ENCODE peak calls at places on chromosomes 3 and 15, in five cellular contexts. One of them, this sample, is unnamed.

GRCh38 chr3:127030328-127031045 is 47.6 kb downstream of the PLXNA1 start:
- DNase-seq in H9: no peak
- DNase-seq in CD4-positive, alpha-beta T cell: no peak
- DNase-seq in H1: no peak
- DNase-seq in stomach: no peak
- DNase-seq in this sample: no peak

GRCh38 chr15:52789601-52790165 is 453 bp downstream of the ONECUT1 start:
- DNase-seq in H9: no peak
- DNase-seq in stomach: no peak
- DNase-seq in H1: peak
- DNase-seq in CD4-positive, alpha-beta T cell: no peak
- DNase-seq in this sample: no peak

GRCh38 chr3:106850429-106850828 is 526.8 kb upstream of the CCDC54 start:
- DNase-seq in CD4-positive, alpha-beta T cell: no peak
- DNase-seq in H9: no peak
- DNase-seq in stomach: no peak
- DNase-seq in H1: no peak
- DNase-seq in this sample: no peak

GRCh38 chr3:129182390-129183180 is 1.1 kb downstream of the CNBP start:
- DNase-seq in H9: no peak
- DNase-seq in H1: no peak
- DNase-seq in stomach: no peak
- DNase-seq in CD4-positive, alpha-beta T cell: peak
- DNase-seq in this sample: no peak

GRCh38 chr15:39777497-39777896 is 5.1 kb downstream of the FSIP1 start:
- DNase-seq in CD4-positive, alpha-beta T cell: no peak
- DNase-seq in H1: no peak
- DNase-seq in H9: no peak
- DNase-seq in stomach: no peak
- DNase-seq in this sample: no peak

GRCh38 chr3:151675858-151676615 is 57.7 kb upstream of the AADACL2 start:
- DNase-seq in H1: no peak
- DNase-seq in stomach: no peak
- DNase-seq in H9: no peak
- DNase-seq in CD4-positive, alpha-beta T cell: no peak
- DNase-seq in this sample: no peak

GRCh38 chr15:76199106-76200082 is 111.9 kb downstream of the ETFA start:
- DNase-seq in H1: no peak
- DNase-seq in H9: no peak
- DNase-seq in CD4-positive, alpha-beta T cell: no peak
- DNase-seq in stomach: no peak
- DNase-seq in this sample: no peak

GRCh38 chr15:60673156-60673555 is 194.2 kb upstream of the ICE2 start:
- DNase-seq in stomach: no peak
- DNase-seq in H1: no peak
- DNase-seq in H9: no peak
- DNase-seq in CD4-positive, alpha-beta T cell: no peak
- DNase-seq in this sample: no peak

GRCh38 chr3:69856965-69857364 is 117.7 kb downstream of the MITF start:
- DNase-seq in H1: no peak
- DNase-seq in H9: no peak
- DNase-seq in CD4-positive, alpha-beta T cell: no peak
- DNase-seq in stomach: no peak
- DNase-seq in this sample: no peak

GRCh38 chr15:52281085-52282035 is 14.2 kb downstream of the MYO5C start:
- DNase-seq in H1: no peak
- DNase-seq in CD4-positive, alpha-beta T cell: no peak
- DNase-seq in H9: no peak
- DNase-seq in stomach: peak
- DNase-seq in this sample: no peak

GRCh38 chr3:68936855-68937254 is 4.5 kb upstream of the TAFA4 start:
- DNase-seq in stomach: no peak
- DNase-seq in H9: no peak
- DNase-seq in CD4-positive, alpha-beta T cell: no peak
- DNase-seq in H1: no peak
- DNase-seq in this sample: no peak

GRCh38 chr3:61250784-61251173 is 473 bp downstream of the FHIT start:
- DNase-seq in stomach: no peak
- DNase-seq in CD4-positive, alpha-beta T cell: no peak
- DNase-seq in H1: peak
- DNase-seq in H9: no peak
- DNase-seq in this sample: no peak

GRCh38 chr3:184711366-184712247 is at the start of gene MAGEF1:
- DNase-seq in CD4-positive, alpha-beta T cell: peak
- DNase-seq in stomach: peak
- DNase-seq in H1: peak
- DNase-seq in H9: peak
- DNase-seq in this sample: peak

GRCh38 chr3:40290396-40290795 is 19.1 kb upstream of the EIF1B start:
- DNase-seq in H1: no peak
- DNase-seq in stomach: no peak
- DNase-seq in H9: peak
- DNase-seq in CD4-positive, alpha-beta T cell: no peak
- DNase-seq in this sample: no peak

GRCh38 chr15:77024273-77025065 is 29.5 kb downstream of the PSTPIP1 start:
- DNase-seq in H9: peak
- DNase-seq in CD4-positive, alpha-beta T cell: peak
- DNase-seq in stomach: peak
- DNase-seq in H1: peak
- DNase-seq in this sample: no peak

GRCh38 chr3:66423791-66424190 is 77.0 kb downstream of the LRIG1 start:
- DNase-seq in CD4-positive, alpha-beta T cell: no peak
- DNase-seq in stomach: no peak
- DNase-seq in H1: no peak
- DNase-seq in H9: no peak
- DNase-seq in this sample: no peak

GRCh38 chr3:52527732-52528595 is 5.7 kb downstream of the NT5DC2 start:
- DNase-seq in stomach: no peak
- DNase-seq in H1: no peak
- DNase-seq in H9: no peak
- DNase-seq in CD4-positive, alpha-beta T cell: no peak
- DNase-seq in this sample: no peak

GRCh38 chr3:76735153-76735552 is 304.7 kb upstream of the ROBO2 start:
- DNase-seq in H1: no peak
- DNase-seq in H9: no peak
- DNase-seq in CD4-positive, alpha-beta T cell: no peak
- DNase-seq in stomach: no peak
- DNase-seq in this sample: no peak

GRCh38 chr15:43186003-43186353 is 775 bp downstream of the CCNDBP1 start:
- DNase-seq in H9: no peak
- DNase-seq in H1: no peak
- DNase-seq in stomach: no peak
- DNase-seq in CD4-positive, alpha-beta T cell: no peak
- DNase-seq in this sample: no peak

GRCh38 chr3:29887450-29887849 is 606.6 kb downstream of the RBMS3 start:
- DNase-seq in H9: no peak
- DNase-seq in stomach: no peak
- DNase-seq in CD4-positive, alpha-beta T cell: no peak
- DNase-seq in H1: no peak
- DNase-seq in this sample: no peak

GRCh38 chr3:112889357-112889756 is 42.7 kb upstream of the CD200R1L start:
- DNase-seq in H1: no peak
- DNase-seq in stomach: no peak
- DNase-seq in CD4-positive, alpha-beta T cell: no peak
- DNase-seq in H9: no peak
- DNase-seq in this sample: no peak

GRCh38 chr15:89673162-89673506 is 6.0 kb downstream of the PLIN1 start:
- DNase-seq in stomach: no peak
- DNase-seq in CD4-positive, alpha-beta T cell: no peak
- DNase-seq in H1: peak
- DNase-seq in H9: peak
- DNase-seq in this sample: peak

DNA sequence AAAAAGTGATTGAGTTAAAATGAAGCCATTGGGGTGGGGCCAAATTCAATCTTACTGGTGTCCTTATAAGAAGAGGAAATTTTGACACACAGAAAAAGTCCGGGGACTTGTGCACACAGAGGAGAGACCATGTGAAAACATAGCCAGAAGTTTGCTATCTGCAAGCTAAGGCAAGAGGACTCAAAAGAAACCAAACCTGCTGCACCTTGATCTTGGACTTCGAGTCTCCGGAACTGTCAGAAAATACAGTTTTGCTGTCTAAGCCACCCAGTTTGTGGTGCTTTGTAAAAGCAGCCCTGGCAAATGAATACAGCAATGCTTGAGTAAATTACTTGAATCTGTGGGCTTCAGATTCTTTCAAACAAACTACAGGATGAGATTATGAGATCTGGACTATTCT is 53.7 kb upstream of the SSR3 start:
- DNase-seq in stomach: no peak
- DNase-seq in H9: no peak
- DNase-seq in CD4-positive, alpha-beta T cell: no peak
- DNase-seq in H1: no peak
- DNase-seq in this sample: no peak
- H3K27ac ChIP-seq in stomach: no peak
- H3K27ac ChIP-seq in H9: no peak
- H3K27ac ChIP-seq in CD4-positive, alpha-beta T cell: no peak
- H3K27ac ChIP-seq in H1: no peak
- H3K27ac ChIP-seq in this sample: no peak

GRCh38 chr15:92073044-92073785 is 219.7 kb downstream of the SLCO3A1 start:
- DNase-seq in H1: no peak
- DNase-seq in CD4-positive, alpha-beta T cell: no peak
- DNase-seq in H9: no peak
- DNase-seq in stomach: no peak
- DNase-seq in this sample: no peak

GRCh38 chr15:92075764-92076163 is 222.3 kb downstream of the SLCO3A1 start:
- DNase-seq in CD4-positive, alpha-beta T cell: no peak
- DNase-seq in stomach: no peak
- DNase-seq in H1: no peak
- DNase-seq in H9: no peak
- DNase-seq in this sample: no peak

GRCh38 chr15:92076536-92076935 is 223.0 kb downstream of the SLCO3A1 start:
- DNase-seq in stomach: no peak
- DNase-seq in H1: no peak
- DNase-seq in CD4-positive, alpha-beta T cell: no peak
- DNase-seq in H9: no peak
- DNase-seq in this sample: no peak

GRCh38 chr15:92074646-92075045 is 221.1 kb downstream of the SLCO3A1 start:
- DNase-seq in stomach: no peak
- DNase-seq in CD4-positive, alpha-beta T cell: no peak
- DNase-seq in H9: no peak
- DNase-seq in H1: no peak
- DNase-seq in this sample: no peak

GRCh38 chr15:92074161-92074560 is 220.7 kb downstream of the SLCO3A1 start:
- DNase-seq in CD4-positive, alpha-beta T cell: no peak
- DNase-seq in H9: no peak
- DNase-seq in stomach: no peak
- DNase-seq in H1: no peak
- DNase-seq in this sample: no peak
- H3K27ac ChIP-seq in CD4-positive, alpha-beta T cell: no peak
- H3K27ac ChIP-seq in H9: no peak
- H3K27ac ChIP-seq in stomach: no peak
- H3K27ac ChIP-seq in H1: no peak
- H3K27ac ChIP-seq in this sample: no peak

GRCh38 chr3:45026038-45026437 is at the start of gene CLEC3B:
- DNase-seq in H1: no peak
- DNase-seq in CD4-positive, alpha-beta T cell: no peak
- DNase-seq in H9: no peak
- DNase-seq in stomach: no peak
- DNase-seq in this sample: no peak

GRCh38 chr3:45029216-45029615 is 3.1 kb downstream of the CLEC3B start:
- DNase-seq in stomach: no peak
- DNase-seq in H1: no peak
- DNase-seq in CD4-positive, alpha-beta T cell: no peak
- DNase-seq in H9: no peak
- DNase-seq in this sample: no peak

GRCh38 chr3:45029661-45030060 is 3.6 kb downstream of the CLEC3B start:
- DNase-seq in CD4-positive, alpha-beta T cell: no peak
- DNase-seq in H1: no peak
- DNase-seq in stomach: no peak
- DNase-seq in H9: no peak
- DNase-seq in this sample: no peak

GRCh38 chr3:45026957-45027356 is 854 bp downstream of the CLEC3B start:
- DNase-seq in CD4-positive, alpha-beta T cell: no peak
- DNase-seq in H1: no peak
- DNase-seq in stomach: no peak
- DNase-seq in H9: no peak
- DNase-seq in this sample: no peak

GRCh38 chr3:45027406-45027805 is 1.3 kb downstream of the CLEC3B start:
- DNase-seq in H1: no peak
- DNase-seq in H9: no peak
- DNase-seq in stomach: no peak
- DNase-seq in CD4-positive, alpha-beta T cell: no peak
- DNase-seq in this sample: no peak
- H3K27ac ChIP-seq in H1: no peak
- H3K27ac ChIP-seq in H9: no peak
- H3K27ac ChIP-seq in stomach: no peak
- H3K27ac ChIP-seq in CD4-positive, alpha-beta T cell: no peak
- H3K27ac ChIP-seq in this sample: no peak

GRCh38 chr3:147373301-147373700 is 33.0 kb downstream of the ZIC4 start:
- DNase-seq in CD4-positive, alpha-beta T cell: no peak
- DNase-seq in H9: peak
- DNase-seq in stomach: no peak
- DNase-seq in H1: peak
- DNase-seq in this sample: no peak
- H3K27ac ChIP-seq in CD4-positive, alpha-beta T cell: no peak
- H3K27ac ChIP-seq in H9: no peak
- H3K27ac ChIP-seq in stomach: no peak
- H3K27ac ChIP-seq in H1: no peak
- H3K27ac ChIP-seq in this sample: no peak

GRCh38 chr15:58179206-58179605 is 41.0 kb downstream of the AQP9 start:
- DNase-seq in H1: no peak
- DNase-seq in CD4-positive, alpha-beta T cell: no peak
- DNase-seq in stomach: no peak
- DNase-seq in H9: no peak
- DNase-seq in this sample: no peak

GRCh38 chr15:58174709-58175108 is 36.5 kb downstream of the AQP9 start:
- DNase-seq in stomach: no peak
- DNase-seq in CD4-positive, alpha-beta T cell: no peak
- DNase-seq in H9: no peak
- DNase-seq in H1: no peak
- DNase-seq in this sample: no peak

GRCh38 chr15:58178668-58179067 is 40.5 kb downstream of the AQP9 start:
- DNase-seq in H9: no peak
- DNase-seq in CD4-positive, alpha-beta T cell: no peak
- DNase-seq in stomach: no peak
- DNase-seq in H1: no peak
- DNase-seq in this sample: no peak

GRCh38 chr15:58179741-58180381 is 41.7 kb downstream of the AQP9 start:
- DNase-seq in CD4-positive, alpha-beta T cell: no peak
- DNase-seq in stomach: no peak
- DNase-seq in H9: no peak
- DNase-seq in H1: no peak
- DNase-seq in this sample: no peak

GRCh38 chr15:58175955-58176354 is 37.8 kb downstream of the AQP9 start:
- DNase-seq in CD4-positive, alpha-beta T cell: no peak
- DNase-seq in H1: no peak
- DNase-seq in stomach: no peak
- DNase-seq in H9: no peak
- DNase-seq in this sample: no peak
- H3K27ac ChIP-seq in CD4-positive, alpha-beta T cell: no peak
- H3K27ac ChIP-seq in H1: no peak
- H3K27ac ChIP-seq in stomach: no peak
- H3K27ac ChIP-seq in H9: no peak
- H3K27ac ChIP-seq in this sample: no peak

GRCh38 chr3:14412831-14413380 is 10.5 kb downstream of the SLC6A6 start:
- DNase-seq in H9: peak
- DNase-seq in CD4-positive, alpha-beta T cell: no peak
- DNase-seq in H1: peak
- DNase-seq in stomach: no peak
- DNase-seq in this sample: no peak
- H3K27ac ChIP-seq in H9: peak
- H3K27ac ChIP-seq in CD4-positive, alpha-beta T cell: no peak
- H3K27ac ChIP-seq in H1: no peak
- H3K27ac ChIP-seq in stomach: no peak
- H3K27ac ChIP-seq in this sample: no peak

GRCh38 chr3:197480320-197480719 is 75.4 kb downstream of the BDH1 start:
- DNase-seq in CD4-positive, alpha-beta T cell: no peak
- DNase-seq in stomach: no peak
- DNase-seq in H1: no peak
- DNase-seq in H9: no peak
- DNase-seq in this sample: no peak
- H3K27ac ChIP-seq in CD4-positive, alpha-beta T cell: no peak
- H3K27ac ChIP-seq in stomach: no peak
- H3K27ac ChIP-seq in H1: no peak
- H3K27ac ChIP-seq in H9: no peak
- H3K27ac ChIP-seq in this sample: no peak

This sample was measured in iPS DF 6.9.